ENCODE peak calls at places on chromosomes 12 and 14, in seven cellular contexts. Z is effector memory CD8-positive, alpha-beta T cell; C is psoas muscle; L is CD8-positive, alpha-beta T cell; S is memory B cell; O is coronary artery; Y is upper lobe of right lung. W is an unnamed sample.

GRCh38 chr12:126095748-126096510 is 1030.7 kb downstream of the AACS start:
- DNase-seq in Z (no peak), C (no peak), L (no peak), S (no peak), O (no peak), Y (no peak), W (no peak)

GRCh38 chr12:101480849-101481248 is 5.7 kb downstream of the SPIC start:
- DNase-seq in Z (no peak), C (no peak), L (no peak), S (no peak), O (no peak), Y (no peak), W (no peak)

GRCh38 chr12:103085541-103085940 is 128.1 kb downstream of the ASCL1 start:
- DNase-seq in Z (no peak), C (no peak), L (no peak), S (no peak), O (no peak), Y (no peak), W (no peak)

GRCh38 chr14:67863223-67863622 is 43.6 kb downstream of the RAD51B start:
- DNase-seq in Z (no peak), C (no peak), L (no peak), S (no peak), O (no peak), Y (no peak), W (no peak)

GRCh38 chr12:96026331-96026730 is 9.1 kb downstream of the LTA4H start:
- DNase-seq in Z (no peak), C (no peak), L (no peak), S (no peak), O (no peak), Y (no peak), W (no peak)

GRCh38 chr12:95605875-95606274 is 54.6 kb upstream of the USP44 start:
- DNase-seq in Z (no peak), C (no peak), L (no peak), S (no peak), O (no peak), Y (no peak), W (no peak)

GRCh38 chr12:97267166-97267565 is 195.4 kb upstream of the RMST start:
- DNase-seq in Z (no peak), C (no peak), L (no peak), S (no peak), O (no peak), Y (no peak), W (no peak)

GRCh38 chr12:15494329-15495046 is 172.2 kb downstream of the PTPRO start:
- DNase-seq in Z (no peak), C (no peak), L (no peak), S (no peak), O (no peak), Y (no peak), W (no peak)

GRCh38 chr14:68401320-68401719 is 391.5 kb downstream of the ZFP36L1 start:
- DNase-seq in Z (no peak), C (no peak), L (no peak), S (no peak), O (no peak), Y (no peak), W (no peak)

GRCh38 chr12:64178122-64178521 is 44.0 kb downstream of the KICS2 start:
- DNase-seq in Z (no peak), C (no peak), L (no peak), S (no peak), O (no peak), Y (no peak), W (no peak)

GRCh38 chr12:80814453-80814852 is 97.7 kb downstream of the MYF5 start:
- DNase-seq in Z (no peak), C (no peak), L (no peak), S (no peak), O (no peak), Y (no peak), W (no peak)

GRCh38 chr12:252634-253033 is 10.0 kb downstream of the SLC6A13 start:
- DNase-seq in Z (no peak), C (no peak), L (no peak), S (no peak), O (no peak), Y (no peak), W (no peak)

W was measured in right atrium auricular region.